ENCODE peak calls at places on chromosomes 4 and X, in seven cellular contexts. J, V, W, I, E, O and B are unnamed samples.
A peak's percentile ranks its signal among the peaks of the same experiment; 100 is the strongest.

GRCh38 chr4:57214654-57215411 is 104.6 kb upstream of the IGFBP7 start:
- DNase-seq in J (no peak), V (no peak), W (no peak), I (no peak), E (no peak), O (no peak), B (no peak)

GRCh38 chr4:159515314-159516025 is 412.6 kb downstream of the RAPGEF2 start:
- DNase-seq in J (no peak), V (no peak), W (no peak), I (no peak), E (no peak), O (no peak), B (no peak)

GRCh38 chrX:57227691-57228090 is 58.8 kb upstream of the FAAH2 start:
- DNase-seq in J (no peak), V (peak; percentile 8), W (no peak), I (no peak), E (no peak), O (no peak), B (no peak)

GRCh38 chrX:20529301-20529700 is 262.6 kb upstream of the RPS6KA3 start:
- DNase-seq in J (no peak), V (no peak), W (no peak), I (no peak), E (no peak), O (no peak), B (no peak)

GRCh38 chrX:14361430-14361829 is 167.9 kb upstream of the GLRA2 start:
- DNase-seq in J (no peak), V (no peak), W (no peak), I (no peak), E (no peak), O (no peak), B (no peak)

GRCh38 chrX:71577682-71578081 is 555 bp upstream of the GCNA start:
- DNase-seq in J (no peak), V (no peak), W (no peak), I (no peak), E (no peak), O (no peak), B (no peak)

GRCh38 chr4:55098805-55099204 is 26.6 kb downstream of the KDR start:
- DNase-seq in J (no peak), V (no peak), W (no peak), I (no peak), E (no peak), O (no peak), B (no peak)

GRCh38 chr4:30722916-30723270 is 2.7 kb downstream of the PCDH7 start:
- DNase-seq in J (peak; percentile 20), V (no peak), W (no peak), I (peak; percentile 23), E (no peak), O (no peak), B (no peak)

GRCh38 chrX:44503550-44503949 is 39.1 kb downstream of the FUNDC1 start:
- DNase-seq in J (no peak), V (no peak), W (no peak), I (no peak), E (no peak), O (no peak), B (no peak)

GRCh38 chr4:66016240-66016639 is 346.0 kb upstream of the EPHA5 start:
- DNase-seq in J (no peak), V (no peak), W (no peak), I (no peak), E (no peak), O (no peak), B (no peak)

GRCh38 chrX:108415146-108415545 is 23.1 kb downstream of the COL4A6 start:
- DNase-seq in J (no peak), V (no peak), W (no peak), I (no peak), E (no peak), O (no peak), B (no peak)

GRCh38 chr4:91471280-91471679 is 832.5 kb upstream of the GRID2 start:
- DNase-seq in J (peak; percentile 31), V (no peak), W (no peak), I (peak; percentile 67), E (no peak), O (no peak), B (no peak)

GRCh38 chr4:111556861-111557260 is 588.4 kb upstream of the FAM241A start:
- DNase-seq in J (no peak), V (no peak), W (no peak), I (no peak), E (no peak), O (no peak), B (no peak)

GRCh38 chr4:4339504-4340085 is 47.3 kb upstream of the NSG1 start:
- DNase-seq in J (no peak), V (no peak), W (no peak), I (no peak), E (no peak), O (no peak), B (no peak)

GRCh38 chr4:34964613-34965012 is 1279.7 kb downstream of the ARAP2 start:
- DNase-seq in J (no peak), V (no peak), W (no peak), I (no peak), E (no peak), O (no peak), B (no peak)

GRCh38 chrX:25023908-25024307 is 8.1 kb upstream of the ARX start:
- DNase-seq in J (no peak), V (no peak), W (no peak), I (no peak), E (no peak), O (no peak), B (no peak)

GRCh38 chr4:28557755-28558154 is 1697.1 kb downstream of the STIM2 start:
- DNase-seq in J (no peak), V (no peak), W (no peak), I (no peak), E (no peak), O (peak; percentile 19), B (no peak)

GRCh38 chr4:110197421-110198398 is 705 bp downstream of the ELOVL6 start:
- DNase-seq in J (peak; percentile 60), V (peak; percentile 30), W (peak; percentile 33), I (peak; percentile 64), E (no peak), O (peak; percentile 45), B (no peak)

GRCh38 chr4:106583567-106583966 is 215.0 kb upstream of the GIMD1 start:
- DNase-seq in J (no peak), V (no peak), W (no peak), I (no peak), E (no peak), O (peak; percentile 83), B (no peak)